ENCODE peak calls at places on chromosomes 5 and 9, in ten cellular contexts. P is stomach, L is GM12865, W is tibial nerve, G is cardiac fibroblast, Q is Peyer's patch, U is cardiac muscle cell, C is mesenchymal stem cell, J is foreskin fibroblast, A is AG04449. H is an unnamed sample.

GRCh38 chr9:119273984-119274665 is 95.1 kb downstream of the BRINP1 start:
- DNase-seq in P (no peak), L (no peak), W (no peak), G (no peak), Q (no peak), U (no peak), C (no peak), J (no peak), A (no peak), H (no peak)

GRCh38 chr5:33271606-33272005 is 169.2 kb upstream of the TARS1 start:
- DNase-seq in P (no peak), L (no peak), W (no peak), G (peak), Q (no peak), U (peak), C (no peak), J (no peak), A (no peak), H (no peak)

GRCh38 chr9:22065431-22065830 is 56.3 kb upstream of the CDKN2B start:
- DNase-seq in P (no peak), L (no peak), W (no peak), G (no peak), Q (no peak), U (no peak), C (no peak), J (no peak), A (no peak), H (no peak)

GRCh38 chr5:107331882-107332281 is 338.9 kb downstream of the EFNA5 start:
- DNase-seq in P (no peak), L (no peak), W (no peak), G (peak), Q (no peak), U (peak), C (no peak), J (peak), A (no peak), H (no peak)

GRCh38 chr5:125038477-125038876 is 292.0 kb upstream of the ZNF608 start:
- DNase-seq in P (no peak), L (no peak), W (no peak), G (no peak), Q (no peak), U (no peak), C (no peak), J (no peak), A (no peak), H (no peak)

GRCh38 chr5:61991861-61992260 is 314.1 kb upstream of the KIF2A start:
- DNase-seq in P (no peak), L (no peak), W (no peak), G (no peak), Q (no peak), U (no peak), C (no peak), J (no peak), A (no peak), H (no peak)

GRCh38 chr5:41856644-41857491 is 13.4 kb downstream of the OXCT1 start:
- DNase-seq in P (no peak), L (peak), W (peak), G (peak), Q (peak), U (peak), C (peak), J (peak), A (no peak), H (peak)

GRCh38 chr9:127905788-127906191 is 6.4 kb upstream of the ST6GALNAC6 start:
- DNase-seq in P (no peak), L (peak), W (no peak), G (no peak), Q (peak), U (no peak), C (no peak), J (no peak), A (no peak), H (no peak)

GRCh38 chr9:89309608-89310485 is 1.1 kb upstream of the CKS2 start:
- DNase-seq in P (no peak), L (peak), W (no peak), G (peak), Q (no peak), U (peak), C (peak), J (no peak), A (no peak), H (no peak)

GRCh38 chr5:151357792-151358191 is 10.4 kb upstream of the SLC36A2 start:
- DNase-seq in P (no peak), L (no peak), W (no peak), G (no peak), Q (no peak), U (peak), C (no peak), J (no peak), A (no peak), H (no peak)

GRCh38 chr9:106862115-106862945 is 636 bp upstream of the ZNF462 start:
- DNase-seq in P (no peak), L (no peak), W (peak), G (peak), Q (no peak), U (peak), C (peak), J (no peak), A (no peak), H (peak)

GRCh38 chr9:126379661-126380365 is 53.2 kb downstream of the MVB12B start:
- DNase-seq in P (no peak), L (no peak), W (no peak), G (peak), Q (no peak), U (no peak), C (no peak), J (no peak), A (no peak), H (no peak)

GRCh38 chr5:121158433-121158832 is 693.2 kb upstream of the FTMT start:
- DNase-seq in P (no peak), L (no peak), W (no peak), G (no peak), Q (no peak), U (no peak), C (no peak), J (no peak), A (no peak), H (no peak)

GRCh38 chr9:16152276-16153065 is 599.6 kb downstream of the CCDC171 start:
- DNase-seq in P (no peak), L (no peak), W (no peak), G (no peak), Q (no peak), U (no peak), C (no peak), J (no peak), A (no peak), H (no peak)

GRCh38 chr9:5801739-5802113 is 31.2 kb downstream of the ERMP1 start:
- DNase-seq in P (no peak), L (no peak), W (no peak), G (no peak), Q (no peak), U (no peak), C (no peak), J (no peak), A (no peak), H (no peak)

GRCh38 chr5:73902327-73903051 is 276.5 kb downstream of the ARHGEF28 start:
- DNase-seq in P (no peak), L (peak), W (no peak), G (peak), Q (no peak), U (peak), C (peak), J (peak), A (peak), H (peak)

GRCh38 chr5:111308951-111309350 is 84.8 kb downstream of the CAMK4 start:
- DNase-seq in P (no peak), L (no peak), W (no peak), G (no peak), Q (no peak), U (no peak), C (no peak), J (no peak), A (no peak), H (no peak)

GRCh38 chr5:139807647-139808030 is 12.0 kb downstream of the PSD2 start:
- DNase-seq in P (no peak), L (no peak), W (no peak), G (no peak), Q (no peak), U (no peak), C (no peak), J (no peak), A (no peak), H (no peak)

GRCh38 chr5:141261238-141261546 is 16.0 kb downstream of the PCDHB15 start:
- DNase-seq in P (no peak), L (no peak), W (no peak), G (no peak), Q (no peak), U (no peak), C (no peak), J (no peak), A (no peak), H (no peak)

GRCh38 chr9:101629624-101630023 is 34.9 kb upstream of the PPP3R2 start:
- DNase-seq in P (no peak), L (no peak), W (no peak), G (no peak), Q (no peak), U (no peak), C (no peak), J (no peak), A (no peak), H (no peak)

GRCh38 chr9:15642369-15642962 is 89.6 kb downstream of the CCDC171 start:
- DNase-seq in P (no peak), L (peak), W (no peak), G (peak), Q (no peak), U (peak), C (peak), J (no peak), A (no peak), H (peak)

GRCh38 chr5:14560091-14560595 is 21.4 kb upstream of the OTULINL start:
- DNase-seq in P (no peak), L (no peak), W (no peak), G (no peak), Q (no peak), U (no peak), C (no peak), J (no peak), A (no peak), H (peak)

GRCh38 chr5:19496056-19496455 is 491.9 kb downstream of the CDH18 start:
- DNase-seq in P (no peak), L (no peak), W (no peak), G (no peak), Q (no peak), U (no peak), C (peak), J (no peak), A (no peak), H (no peak)

GRCh38 chr9:17009071-17009470 is 125.8 kb upstream of the CNTLN start:
- DNase-seq in P (no peak), L (no peak), W (no peak), G (no peak), Q (no peak), U (no peak), C (no peak), J (no peak), A (no peak), H (no peak)

GRCh38 chr5:5326126-5326758 is 96.2 kb upstream of the ICE1 start:
- DNase-seq in P (no peak), L (no peak), W (no peak), G (no peak), Q (no peak), U (no peak), C (no peak), J (no peak), A (no peak), H (no peak)

GRCh38 chr5:13354611-13355010 is 589.9 kb downstream of the DNAH5 start:
- DNase-seq in P (no peak), L (no peak), W (no peak), G (peak), Q (no peak), U (no peak), C (no peak), J (no peak), A (no peak), H (peak)

GRCh38 chr5:53319306-53319705 is 161.1 kb upstream of the FST start:
- DNase-seq in P (no peak), L (no peak), W (no peak), G (no peak), Q (no peak), U (no peak), C (no peak), J (no peak), A (no peak), H (no peak)

GRCh38 chr5:134063421-134063820 is 51.1 kb upstream of the TCF7 start:
- DNase-seq in P (no peak), L (no peak), W (no peak), G (no peak), Q (no peak), U (no peak), C (no peak), J (no peak), A (no peak), H (no peak)

GRCh38 chr5:143206194-143207053 is 197.1 kb downstream of the NR3C1 start:
- DNase-seq in P (no peak), L (peak), W (no peak), G (no peak), Q (no peak), U (no peak), C (no peak), J (no peak), A (no peak), H (no peak)

GRCh38 chr5:180785151-180785781 is 17.3 kb downstream of the MGAT1 start:
- DNase-seq in P (no peak), L (no peak), W (no peak), G (peak), Q (no peak), U (no peak), C (peak), J (peak), A (no peak), H (no peak)

DNA sequence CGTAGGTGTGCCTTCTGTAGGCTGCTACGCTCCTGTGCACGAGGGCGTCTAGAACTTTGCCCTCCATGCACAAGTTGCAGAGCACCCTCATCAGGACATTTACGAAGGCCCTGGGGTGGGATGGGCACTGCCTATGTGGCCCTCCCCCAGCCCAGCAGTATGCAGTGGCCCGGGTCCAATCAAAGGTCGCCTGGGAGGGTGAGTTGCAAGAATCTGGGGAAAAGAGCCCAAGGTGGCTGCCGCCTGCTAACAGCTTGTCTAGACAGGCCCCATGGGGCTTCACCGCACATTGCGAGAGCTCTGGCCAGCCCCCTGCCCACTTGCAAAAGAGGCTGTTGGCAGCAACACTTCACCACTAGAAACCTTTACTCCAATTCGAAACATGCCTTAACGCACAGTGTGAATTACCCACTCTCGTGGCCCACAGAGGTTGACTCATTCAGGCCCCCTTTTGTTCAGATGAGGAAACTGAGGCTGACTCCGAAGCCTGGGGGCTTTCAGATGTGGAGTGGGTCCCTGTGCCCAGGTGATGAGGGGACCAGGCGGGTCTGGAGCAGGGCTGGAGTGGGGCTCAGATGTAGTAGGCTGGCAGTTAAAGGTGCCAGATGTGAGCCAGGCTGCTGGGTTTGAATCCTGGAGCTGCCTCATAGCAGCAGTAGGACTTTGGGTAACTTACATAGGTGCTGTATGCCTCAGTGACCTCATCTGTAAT is 31.8 kb upstream of the IL17B start:
- DNase-seq in P (no peak), L (no peak), W (no peak), G (peak), Q (no peak), U (peak), C (no peak), J (no peak), A (no peak), H (no peak)
- H3K4me3 ChIP-seq in P (peak), L (no peak), W (no peak), G (no peak), Q (peak), U (no peak), C (no peak), J (peak), A (peak), H (no peak)

GRCh38 chr9:93903886-93904648 is 51.1 kb downstream of the BARX1 start:
- DNase-seq in P (no peak), L (no peak), W (no peak), G (no peak), Q (no peak), U (no peak), C (no peak), J (no peak), A (no peak), H (no peak)

GRCh38 chr9:93906182-93906880 is 48.8 kb downstream of the BARX1 start:
- DNase-seq in P (no peak), L (no peak), W (no peak), G (no peak), Q (no peak), U (no peak), C (no peak), J (no peak), A (no peak), H (no peak)

GRCh38 chr9:93902780-93903655 is 52.1 kb downstream of the BARX1 start:
- DNase-seq in P (no peak), L (no peak), W (no peak), G (no peak), Q (no peak), U (no peak), C (no peak), J (no peak), A (no peak), H (no peak)

GRCh38 chr9:93905473-93906133 is 49.6 kb downstream of the BARX1 start:
- DNase-seq in P (no peak), L (no peak), W (no peak), G (no peak), Q (no peak), U (no peak), C (no peak), J (no peak), A (no peak), H (no peak)

GRCh38 chr9:93904649-93905472 is 50.3 kb downstream of the BARX1 start:
- DNase-seq in P (no peak), L (no peak), W (no peak), G (no peak), Q (no peak), U (no peak), C (no peak), J (no peak), A (no peak), H (no peak)
- H3K4me3 ChIP-seq in P (no peak), L (no peak), W (no peak), G (no peak), Q (no peak), U (no peak), C (no peak), J (no peak), A (no peak), H (no peak)

DNA sequence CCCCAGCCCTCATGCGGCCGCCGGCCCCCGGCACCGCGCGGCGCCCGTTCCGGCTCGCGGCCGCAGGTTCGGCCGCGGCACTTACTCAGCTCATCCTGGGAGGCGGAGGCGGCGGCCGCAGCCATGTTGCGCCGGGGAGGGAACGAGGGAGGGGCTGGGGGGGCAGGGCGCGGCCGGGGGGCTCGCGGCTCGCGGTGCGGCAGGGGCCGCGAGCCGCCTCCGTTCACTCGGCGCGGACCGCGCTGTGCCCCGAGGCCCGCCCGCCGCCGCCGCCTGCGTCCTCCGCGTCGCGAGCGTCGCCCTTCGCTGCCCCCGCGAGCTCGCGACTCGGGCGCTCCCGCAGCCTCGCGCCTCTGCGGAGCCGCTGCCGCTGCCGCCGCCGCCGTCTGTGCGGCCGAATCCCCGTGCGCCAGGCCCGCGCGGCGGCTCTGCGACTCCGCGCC is 743 bp downstream of the ECPAS start:
- DNase-seq in P (no peak), L (no peak), W (no peak), G (no peak), Q (peak), U (no peak), C (no peak), J (no peak), A (no peak), H (no peak)
- H3K4me3 ChIP-seq in P (peak), L (peak), W (no peak), G (peak), Q (peak), U (peak), C (peak), J (peak), A (peak), H (peak)

GRCh38 chr5:20497356-20497755 is 509.4 kb upstream of the CDH18 start:
- DNase-seq in P (no peak), L (no peak), W (no peak), G (no peak), Q (no peak), U (no peak), C (no peak), J (no peak), A (no peak), H (no peak)
- H3K4me3 ChIP-seq in P (no peak), L (no peak), W (no peak), G (no peak), Q (no peak), U (no peak), C (no peak), J (no peak), A (no peak), H (no peak)

H was measured in Jurkat, Clone E6-1.